ENCODE peak calls at places on chromosomes 12 and 14, in ten cellular contexts. One of them, this sample, is unnamed. For H3K4me1, the result is how much of the 10 kb centered on the place peaks cover.

GRCh38 chr12:70876952-70877351 is 43.6 kb downstream of the PTPRR start:
- DNase-seq in mucosa of descending colon: no peak
- DNase-seq in K562: no peak
- DNase-seq in body of pancreas: no peak
- DNase-seq in ovary: no peak
- DNase-seq in esophagus squamous epithelium: no peak
- DNase-seq in fibroblast of lung: peak
- DNase-seq in ascending aorta: no peak
- DNase-seq in GM23248: peak
- DNase-seq in Caco-2: no peak
- DNase-seq in this sample: no peak

GRCh38 chr12:122189626-122190475 is 6.9 kb downstream of the LRRC43 start:
- DNase-seq in Caco-2: no peak
- DNase-seq in fibroblast of lung: no peak
- DNase-seq in esophagus squamous epithelium: no peak
- DNase-seq in GM23248: no peak
- DNase-seq in ovary: no peak
- DNase-seq in K562: peak
- DNase-seq in ascending aorta: no peak
- DNase-seq in mucosa of descending colon: no peak
- DNase-seq in body of pancreas: no peak
- DNase-seq in this sample: no peak

GRCh38 chr12:80593766-80594165 is 113.7 kb upstream of the MYF6 start:
- DNase-seq in ascending aorta: no peak
- DNase-seq in esophagus squamous epithelium: no peak
- DNase-seq in ovary: no peak
- DNase-seq in mucosa of descending colon: no peak
- DNase-seq in GM23248: peak
- DNase-seq in body of pancreas: no peak
- DNase-seq in K562: no peak
- DNase-seq in fibroblast of lung: peak
- DNase-seq in Caco-2: no peak
- DNase-seq in this sample: no peak

GRCh38 chr12:22529281-22530060 is 14.9 kb downstream of the C2CD5 start:
- DNase-seq in Caco-2: no peak
- DNase-seq in fibroblast of lung: peak
- DNase-seq in esophagus squamous epithelium: no peak
- DNase-seq in ascending aorta: no peak
- DNase-seq in GM23248: peak
- DNase-seq in ovary: no peak
- DNase-seq in mucosa of descending colon: no peak
- DNase-seq in K562: peak
- DNase-seq in body of pancreas: no peak
- DNase-seq in this sample: no peak

GRCh38 chr12:20492251-20492728 is 124.0 kb downstream of the PDE3A start:
- DNase-seq in fibroblast of lung: peak
- DNase-seq in GM23248: peak
- DNase-seq in Caco-2: no peak
- DNase-seq in K562: no peak
- DNase-seq in mucosa of descending colon: no peak
- DNase-seq in body of pancreas: no peak
- DNase-seq in esophagus squamous epithelium: no peak
- DNase-seq in ascending aorta: peak
- DNase-seq in ovary: no peak
- DNase-seq in this sample: no peak

GRCh38 chr12:93427779-93428564 is 13.8 kb downstream of the UBE2N start:
- DNase-seq in ovary: no peak
- DNase-seq in mucosa of descending colon: no peak
- DNase-seq in ascending aorta: no peak
- DNase-seq in body of pancreas: peak
- DNase-seq in GM23248: peak
- DNase-seq in K562: no peak
- DNase-seq in fibroblast of lung: peak
- DNase-seq in esophagus squamous epithelium: no peak
- DNase-seq in Caco-2: no peak
- DNase-seq in this sample: no peak

GRCh38 chr12:53736602-53737493 is 9.6 kb upstream of the CALCOCO1 start:
- DNase-seq in ascending aorta: no peak
- DNase-seq in Caco-2: no peak
- DNase-seq in mucosa of descending colon: no peak
- DNase-seq in body of pancreas: no peak
- DNase-seq in ovary: no peak
- DNase-seq in fibroblast of lung: no peak
- DNase-seq in esophagus squamous epithelium: no peak
- DNase-seq in K562: no peak
- DNase-seq in GM23248: no peak
- DNase-seq in this sample: no peak

GRCh38 chr14:94291906-94292525 is 1.1 kb downstream of the SERPINA10 start:
- DNase-seq in ovary: no peak
- DNase-seq in ascending aorta: no peak
- DNase-seq in fibroblast of lung: no peak
- DNase-seq in Caco-2: no peak
- DNase-seq in K562: no peak
- DNase-seq in GM23248: no peak
- DNase-seq in esophagus squamous epithelium: no peak
- DNase-seq in body of pancreas: no peak
- DNase-seq in mucosa of descending colon: no peak
- DNase-seq in this sample: no peak

GRCh38 chr12:49883065-49883464 is 20.6 kb downstream of the FAIM2 start:
- DNase-seq in ovary: peak
- DNase-seq in esophagus squamous epithelium: no peak
- DNase-seq in fibroblast of lung: no peak
- DNase-seq in mucosa of descending colon: peak
- DNase-seq in Caco-2: no peak
- DNase-seq in K562: no peak
- DNase-seq in body of pancreas: no peak
- DNase-seq in GM23248: no peak
- DNase-seq in ascending aorta: no peak
- DNase-seq in this sample: no peak

GRCh38 chr12:68367903-68368302 is 35.7 kb upstream of the MDM1 start:
- DNase-seq in Caco-2: no peak
- DNase-seq in ovary: no peak
- DNase-seq in ascending aorta: no peak
- DNase-seq in GM23248: peak
- DNase-seq in esophagus squamous epithelium: no peak
- DNase-seq in K562: no peak
- DNase-seq in fibroblast of lung: no peak
- DNase-seq in mucosa of descending colon: no peak
- DNase-seq in body of pancreas: no peak
- DNase-seq in this sample: no peak

GRCh38 chr12:63916561-63917476 is 72.3 kb downstream of the SRGAP1 start:
- DNase-seq in mucosa of descending colon: no peak
- DNase-seq in esophagus squamous epithelium: no peak
- DNase-seq in fibroblast of lung: peak
- DNase-seq in Caco-2: no peak
- DNase-seq in GM23248: peak
- DNase-seq in K562: no peak
- DNase-seq in body of pancreas: no peak
- DNase-seq in ovary: no peak
- DNase-seq in ascending aorta: no peak
- DNase-seq in this sample: no peak

GRCh38 chr12:19915392-19916192 is 452.7 kb upstream of the PDE3A start:
- DNase-seq in ovary: no peak
- DNase-seq in esophagus squamous epithelium: no peak
- DNase-seq in Caco-2: no peak
- DNase-seq in ascending aorta: no peak
- DNase-seq in fibroblast of lung: peak
- DNase-seq in body of pancreas: peak
- DNase-seq in mucosa of descending colon: no peak
- DNase-seq in K562: no peak
- DNase-seq in GM23248: peak
- DNase-seq in this sample: no peak

GRCh38 chr12:39884616-39885125 is 221.2 kb downstream of the SLC2A13 start:
- DNase-seq in body of pancreas: no peak
- DNase-seq in esophagus squamous epithelium: no peak
- DNase-seq in ascending aorta: no peak
- DNase-seq in GM23248: no peak
- DNase-seq in mucosa of descending colon: no peak
- DNase-seq in K562: no peak
- DNase-seq in fibroblast of lung: no peak
- DNase-seq in Caco-2: no peak
- DNase-seq in ovary: no peak
- DNase-seq in this sample: no peak
- H3K4me3 ChIP-seq in body of pancreas: no peak
- H3K4me3 ChIP-seq in esophagus squamous epithelium: no peak
- H3K4me3 ChIP-seq in ascending aorta: no peak
- H3K4me3 ChIP-seq in GM23248: no peak
- H3K4me3 ChIP-seq in mucosa of descending colon: no peak
- H3K4me3 ChIP-seq in K562: no peak
- H3K4me3 ChIP-seq in fibroblast of lung: no peak
- H3K4me3 ChIP-seq in Caco-2: no peak
- H3K4me3 ChIP-seq in ovary: no peak
- H3K4me3 ChIP-seq in this sample: no peak

GRCh38 chr14:39175445-39176262 is 600 bp downstream of the PNN start:
- DNase-seq in GM23248: peak
- DNase-seq in esophagus squamous epithelium: no peak
- DNase-seq in fibroblast of lung: no peak
- DNase-seq in body of pancreas: no peak
- DNase-seq in Caco-2: peak
- DNase-seq in ascending aorta: peak
- DNase-seq in mucosa of descending colon: no peak
- DNase-seq in K562: peak
- DNase-seq in ovary: no peak
- DNase-seq in this sample: no peak

GRCh38 chr14:39179042-39179441 is 4.0 kb downstream of the PNN start:
- DNase-seq in fibroblast of lung: no peak
- DNase-seq in GM23248: no peak
- DNase-seq in ascending aorta: no peak
- DNase-seq in mucosa of descending colon: no peak
- DNase-seq in K562: no peak
- DNase-seq in esophagus squamous epithelium: no peak
- DNase-seq in Caco-2: no peak
- DNase-seq in body of pancreas: no peak
- DNase-seq in ovary: no peak
- DNase-seq in this sample: no peak

GRCh38 chr14:39177168-39177545 is 2.1 kb downstream of the PNN start:
- DNase-seq in ovary: no peak
- DNase-seq in mucosa of descending colon: no peak
- DNase-seq in body of pancreas: no peak
- DNase-seq in GM23248: no peak
- DNase-seq in Caco-2: no peak
- DNase-seq in fibroblast of lung: no peak
- DNase-seq in ascending aorta: no peak
- DNase-seq in K562: no peak
- DNase-seq in esophagus squamous epithelium: no peak
- DNase-seq in this sample: no peak

GRCh38 chr14:39174560-39175444 is at the start of gene PNN:
- DNase-seq in GM23248: peak
- DNase-seq in mucosa of descending colon: peak
- DNase-seq in ovary: peak
- DNase-seq in body of pancreas: peak
- DNase-seq in Caco-2: peak
- DNase-seq in esophagus squamous epithelium: peak
- DNase-seq in ascending aorta: peak
- DNase-seq in K562: peak
- DNase-seq in fibroblast of lung: peak
- DNase-seq in this sample: peak

DNA sequence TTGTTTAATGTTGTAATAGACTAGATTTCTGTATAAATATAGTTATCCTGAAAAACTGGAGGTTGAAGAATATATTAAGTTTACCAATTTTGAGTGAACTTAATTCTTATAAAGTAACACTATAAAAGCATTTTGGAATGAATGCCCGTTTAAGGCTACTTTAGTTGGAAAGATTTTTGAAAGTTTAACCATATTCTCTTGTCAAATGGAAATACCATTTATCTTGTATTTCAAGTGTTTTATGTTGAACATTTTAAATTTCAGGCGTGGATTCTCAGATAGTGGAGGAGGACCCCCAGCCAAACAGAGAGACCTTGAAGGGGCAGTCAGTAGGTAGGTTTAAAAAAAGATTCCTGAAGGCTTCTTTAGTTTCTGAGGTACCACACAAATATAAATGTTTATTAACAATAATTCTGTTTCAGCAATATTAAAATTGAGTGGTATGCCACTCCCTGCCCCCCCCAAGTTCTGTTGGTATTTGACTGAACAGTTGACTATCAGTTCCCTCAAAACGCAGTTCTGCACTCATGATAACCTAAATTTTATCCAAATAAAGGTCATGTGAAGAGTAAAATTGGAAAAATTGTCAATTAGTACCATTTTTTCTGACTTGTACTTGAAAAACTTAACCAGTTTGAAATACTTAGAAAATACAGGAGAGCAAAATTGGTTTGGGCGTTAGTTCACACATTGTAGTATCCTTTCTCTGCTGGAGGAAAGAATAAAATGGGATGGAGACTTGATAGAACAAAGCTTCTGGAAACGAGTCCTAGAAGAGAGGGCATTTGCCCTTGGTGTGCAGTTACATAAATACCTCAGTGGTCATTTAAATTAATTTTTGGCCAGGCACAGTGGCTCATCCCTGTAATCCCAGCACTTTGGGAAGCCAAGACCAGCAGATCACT is 1.5 kb downstream of the PNN start:
- DNase-seq in body of pancreas: no peak
- DNase-seq in mucosa of descending colon: no peak
- DNase-seq in esophagus squamous epithelium: no peak
- DNase-seq in Caco-2: no peak
- DNase-seq in fibroblast of lung: no peak
- DNase-seq in GM23248: no peak
- DNase-seq in ovary: no peak
- DNase-seq in ascending aorta: no peak
- DNase-seq in K562: no peak
- DNase-seq in this sample: no peak
- H3K4me1 ChIP-seq in body of pancreas: under half
- H3K4me1 ChIP-seq in mucosa of descending colon: under half
- H3K4me1 ChIP-seq in esophagus squamous epithelium: under half
- H3K4me1 ChIP-seq in Caco-2: under half
- H3K4me1 ChIP-seq in fibroblast of lung: under half
- H3K4me1 ChIP-seq in GM23248: under half
- H3K4me1 ChIP-seq in ovary: under half
- H3K4me1 ChIP-seq in ascending aorta: under half
- H3K4me1 ChIP-seq in K562: under half
- H3K4me1 ChIP-seq in this sample: under half

GRCh38 chr12:6768385-6769002 is 2.3 kb downstream of the PTMS start:
- DNase-seq in esophagus squamous epithelium: no peak
- DNase-seq in GM23248: peak
- DNase-seq in fibroblast of lung: no peak
- DNase-seq in mucosa of descending colon: no peak
- DNase-seq in K562: no peak
- DNase-seq in Caco-2: no peak
- DNase-seq in body of pancreas: no peak
- DNase-seq in ovary: no peak
- DNase-seq in ascending aorta: no peak
- DNase-seq in this sample: no peak
- H3K4me3 ChIP-seq in esophagus squamous epithelium: peak
- H3K4me3 ChIP-seq in GM23248: peak
- H3K4me3 ChIP-seq in fibroblast of lung: peak
- H3K4me3 ChIP-seq in mucosa of descending colon: no peak
- H3K4me3 ChIP-seq in K562: peak
- H3K4me3 ChIP-seq in Caco-2: peak
- H3K4me3 ChIP-seq in body of pancreas: no peak
- H3K4me3 ChIP-seq in ovary: peak
- H3K4me3 ChIP-seq in ascending aorta: peak
- H3K4me3 ChIP-seq in this sample: peak

DNA sequence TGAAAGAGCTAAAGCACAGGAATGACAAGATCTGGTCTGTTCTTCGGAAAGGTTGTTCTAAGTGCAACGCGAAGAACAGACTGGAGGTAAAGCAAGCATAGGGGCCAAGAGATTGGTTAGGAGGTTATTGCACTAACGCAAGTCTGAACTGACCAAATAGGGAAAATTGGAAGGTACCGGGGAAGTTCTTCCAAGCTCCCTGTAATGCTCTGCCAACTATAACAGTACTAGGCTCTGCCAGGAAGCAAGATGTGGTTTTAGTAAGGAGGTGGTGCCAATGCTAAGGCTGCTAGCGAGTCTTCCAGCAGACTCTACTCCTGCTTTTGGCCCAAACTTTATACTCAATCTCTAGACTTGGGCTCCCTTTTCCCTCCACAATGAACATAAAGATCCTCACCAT is 138.6 kb downstream of the PAWR start:
- DNase-seq in esophagus squamous epithelium: no peak
- DNase-seq in ascending aorta: peak
- DNase-seq in Caco-2: no peak
- DNase-seq in mucosa of descending colon: no peak
- DNase-seq in GM23248: peak
- DNase-seq in K562: no peak
- DNase-seq in ovary: no peak
- DNase-seq in body of pancreas: no peak
- DNase-seq in fibroblast of lung: no peak
- DNase-seq in this sample: no peak
- H3K4me1 ChIP-seq in esophagus squamous epithelium: under half
- H3K4me1 ChIP-seq in ascending aorta: under half
- H3K4me1 ChIP-seq in Caco-2: half or more
- H3K4me1 ChIP-seq in mucosa of descending colon: under half
- H3K4me1 ChIP-seq in GM23248: under half
- H3K4me1 ChIP-seq in K562: under half
- H3K4me1 ChIP-seq in ovary: under half
- H3K4me1 ChIP-seq in body of pancreas: under half
- H3K4me1 ChIP-seq in fibroblast of lung: under half
- H3K4me1 ChIP-seq in this sample: under half

This sample was measured in psoas muscle.